ENCODE peak calls at places on chromosomes 16 and 17, in four cellular contexts. One of them, this sample, is unnamed.
A peak's percentile ranks its signal among the peaks of the same experiment; 100 is the strongest.

GRCh38 chr16:57091990-57092785 is at the start of gene CPNE2:
- DNase-seq in IMR-90: peak; percentile 34
- DNase-seq in hepatocyte: peak; percentile 83
- DNase-seq in K562: peak; percentile 84
- DNase-seq in this sample: peak; percentile 29

GRCh38 chr17:77654861-77655260 is 303.6 kb upstream of the TNRC6C start:
- DNase-seq in IMR-90: no peak
- DNase-seq in hepatocyte: no peak
- DNase-seq in K562: no peak
- DNase-seq in this sample: no peak

GRCh38 chr17:38967290-38967738 is at the start of gene FBXO47:
- DNase-seq in IMR-90: peak; percentile 38
- DNase-seq in hepatocyte: peak; percentile 93
- DNase-seq in K562: peak; percentile 14
- DNase-seq in this sample: no peak

GRCh38 chr17:72599891-72600290 is 479.1 kb downstream of the SOX9 start:
- DNase-seq in IMR-90: no peak
- DNase-seq in hepatocyte: no peak
- DNase-seq in K562: no peak
- DNase-seq in this sample: no peak

GRCh38 chr17:82804442-82805191 is 35.2 kb downstream of the ZNF750 start:
- DNase-seq in IMR-90: peak; percentile 41
- DNase-seq in hepatocyte: no peak
- DNase-seq in K562: no peak
- DNase-seq in this sample: no peak

GRCh38 chr17:61139219-61139618 is 260.4 kb upstream of the TBX2 start:
- DNase-seq in IMR-90: peak; percentile 88
- DNase-seq in hepatocyte: no peak
- DNase-seq in K562: no peak
- DNase-seq in this sample: peak; percentile 44

GRCh38 chr16:3691778-3692177 is 25.5 kb downstream of the TRAP1 start:
- DNase-seq in IMR-90: no peak
- DNase-seq in hepatocyte: no peak
- DNase-seq in K562: no peak
- DNase-seq in this sample: no peak

GRCh38 chr16:23514381-23515152 is 4.3 kb upstream of the GGA2 start:
- DNase-seq in IMR-90: no peak
- DNase-seq in hepatocyte: no peak
- DNase-seq in K562: no peak
- DNase-seq in this sample: no peak

GRCh38 chr16:81779540-81780320 is 639 bp downstream of the PLCG2 start:
- DNase-seq in IMR-90: no peak
- DNase-seq in hepatocyte: peak; percentile 45
- DNase-seq in K562: no peak
- DNase-seq in this sample: no peak

GRCh38 chr16:23466162-23466885 is 13.3 kb upstream of the COG7 start:
- DNase-seq in IMR-90: peak; percentile 96
- DNase-seq in hepatocyte: no peak
- DNase-seq in K562: no peak
- DNase-seq in this sample: peak; percentile 92

GRCh38 chr17:49843774-49844350 is 4.0 kb downstream of the TAC4 start:
- DNase-seq in IMR-90: no peak
- DNase-seq in hepatocyte: no peak
- DNase-seq in K562: peak; percentile 72
- DNase-seq in this sample: peak; percentile 56

GRCh38 chr17:892958-893357 is 86.6 kb downstream of the NXN start:
- DNase-seq in IMR-90: no peak
- DNase-seq in hepatocyte: no peak
- DNase-seq in K562: no peak
- DNase-seq in this sample: no peak
- H3K27ac ChIP-seq in IMR-90: no peak overlapping the region
- H3K27ac ChIP-seq in hepatocyte: no peak overlapping the region
- H3K27ac ChIP-seq in K562: no peak overlapping the region
- H3K27ac ChIP-seq in this sample: no peak overlapping the region

DNA sequence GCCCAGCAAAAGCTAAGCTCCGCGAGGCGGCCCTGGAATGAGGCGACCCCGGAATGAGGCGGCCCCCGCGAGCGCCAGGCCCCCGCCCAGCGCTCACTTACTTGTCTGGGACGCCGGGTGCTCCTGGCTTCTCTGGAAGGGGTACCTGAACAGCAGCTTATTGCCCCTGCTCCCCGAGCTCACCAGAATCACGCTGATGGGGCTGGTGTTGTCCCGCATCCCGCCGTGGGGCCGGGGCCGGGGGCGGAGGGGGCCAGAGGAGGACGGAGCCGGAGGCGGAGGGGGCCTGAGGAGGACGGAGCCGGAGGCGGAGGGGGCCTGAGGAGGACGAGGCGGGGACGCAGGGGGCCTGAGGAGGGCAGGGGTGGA is 440 bp downstream of the NPRL3 start:
- DNase-seq in IMR-90: no peak
- DNase-seq in hepatocyte: peak; percentile 32
- DNase-seq in K562: peak; percentile 59
- DNase-seq in this sample: no peak
- H2AFZ ChIP-seq in IMR-90: peak overlapping the region; percentile 94
- H2AFZ ChIP-seq in hepatocyte: peak overlapping the region; percentile 96
- H2AFZ ChIP-seq in K562: peak overlapping the region; percentile 47
- H2AFZ ChIP-seq in this sample: peak overlapping the region; percentile 42

GRCh38 chr16:68475071-68475470 is 26.8 kb upstream of the SMPD3 start:
- DNase-seq in IMR-90: no peak
- DNase-seq in hepatocyte: no peak
- DNase-seq in K562: no peak
- DNase-seq in this sample: peak; percentile 67
- H3K4me2 ChIP-seq in IMR-90: no peak overlapping the region
- H3K4me2 ChIP-seq in hepatocyte: no peak overlapping the region
- H3K4me2 ChIP-seq in K562: no peak overlapping the region
- H3K4me2 ChIP-seq in this sample: peak overlapping the region; percentile 22

DNA sequence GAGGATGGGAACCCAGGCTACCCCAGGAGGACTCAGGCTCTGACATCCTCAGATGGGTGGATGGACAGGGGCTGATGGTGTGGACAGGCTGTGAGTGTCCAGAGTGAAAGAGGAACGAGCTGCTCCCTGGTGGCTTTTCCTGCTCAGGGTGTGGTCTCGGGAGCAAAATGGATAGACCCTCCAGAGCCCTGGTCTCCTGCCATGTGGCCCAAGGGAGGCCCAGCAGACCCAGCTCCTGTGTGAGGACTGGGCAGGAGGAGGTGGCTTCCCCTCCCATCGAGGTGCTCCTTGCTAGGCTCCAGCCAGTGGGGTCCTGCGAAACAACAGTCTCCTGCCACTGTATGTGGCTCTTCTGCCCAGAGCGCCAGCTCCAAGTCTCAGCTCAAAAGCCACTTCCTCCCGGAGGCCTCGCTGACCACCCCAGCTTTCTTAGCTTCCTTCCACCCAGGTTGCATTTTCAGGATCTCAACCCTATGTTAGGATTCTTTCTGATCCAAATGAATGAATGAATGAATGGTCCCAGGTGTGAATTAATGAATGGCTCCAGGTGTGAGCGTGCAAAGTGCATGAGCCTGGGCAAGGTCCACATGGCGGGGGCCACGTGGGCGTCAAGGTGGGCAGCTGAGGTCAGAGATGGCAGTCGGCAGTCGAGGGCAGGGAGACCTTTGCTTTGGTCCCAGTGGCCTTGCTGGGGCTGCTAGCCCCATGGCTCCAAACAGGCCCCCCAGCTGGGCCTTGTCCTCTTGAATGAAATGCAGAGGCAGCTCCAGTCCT is 120.3 kb upstream of the CIBAR2 start:
- DNase-seq in IMR-90: no peak
- DNase-seq in hepatocyte: no peak
- DNase-seq in K562: no peak
- DNase-seq in this sample: no peak
- H3K27ac ChIP-seq in IMR-90: peak overlapping the region; percentile 31
- H3K27ac ChIP-seq in hepatocyte: peak overlapping the region; percentile 55
- H3K27ac ChIP-seq in K562: no peak overlapping the region
- H3K27ac ChIP-seq in this sample: no peak overlapping the region

DNA sequence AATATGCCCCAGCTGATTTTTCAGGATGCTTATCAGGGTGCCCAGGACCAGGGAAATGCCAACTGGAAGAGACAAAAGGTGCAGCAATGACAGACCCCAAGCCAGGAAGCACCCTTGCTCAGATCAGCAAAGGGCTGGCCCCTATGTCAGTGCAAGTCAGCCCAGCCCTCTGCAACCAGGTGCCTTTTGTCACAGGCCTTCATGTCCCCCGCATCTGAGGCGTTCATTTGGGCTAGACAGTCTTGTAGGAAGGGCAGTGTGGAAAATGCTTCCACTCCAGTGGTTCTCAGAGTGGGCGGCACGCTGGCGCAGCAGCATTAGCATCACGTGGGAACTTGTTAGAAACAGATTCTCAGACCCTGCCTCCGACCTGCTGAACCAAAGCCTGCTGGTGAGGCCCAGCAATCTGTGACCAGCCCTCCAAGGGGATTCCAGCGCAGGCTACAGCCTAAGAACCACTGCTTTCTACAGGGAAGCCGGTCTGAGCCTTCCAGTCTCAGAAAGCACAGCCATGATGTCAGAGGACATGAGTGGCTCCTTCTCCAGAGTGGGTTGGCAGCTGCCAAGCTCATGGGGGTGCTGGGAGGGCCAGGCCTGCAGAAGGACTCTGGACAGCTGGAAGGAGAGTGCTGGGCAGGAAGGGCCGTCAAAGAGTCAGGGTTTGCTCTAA is 13.1 kb downstream of the SLC47A2 start:
- DNase-seq in IMR-90: no peak
- DNase-seq in hepatocyte: no peak
- DNase-seq in K562: no peak
- DNase-seq in this sample: no peak
- H2AFZ ChIP-seq in IMR-90: no peak overlapping the region
- H2AFZ ChIP-seq in hepatocyte: no peak overlapping the region
- H2AFZ ChIP-seq in K562: no peak overlapping the region
- H2AFZ ChIP-seq in this sample: no peak overlapping the region

GRCh38 chr17:60090412-60090811 is 11.7 kb upstream of the HEATR6 start:
- DNase-seq in IMR-90: no peak
- DNase-seq in hepatocyte: no peak
- DNase-seq in K562: no peak
- DNase-seq in this sample: no peak
- H3K4me2 ChIP-seq in IMR-90: no peak overlapping the region
- H3K4me2 ChIP-seq in hepatocyte: no peak overlapping the region
- H3K4me2 ChIP-seq in K562: no peak overlapping the region
- H3K4me2 ChIP-seq in this sample: no peak overlapping the region

DNA sequence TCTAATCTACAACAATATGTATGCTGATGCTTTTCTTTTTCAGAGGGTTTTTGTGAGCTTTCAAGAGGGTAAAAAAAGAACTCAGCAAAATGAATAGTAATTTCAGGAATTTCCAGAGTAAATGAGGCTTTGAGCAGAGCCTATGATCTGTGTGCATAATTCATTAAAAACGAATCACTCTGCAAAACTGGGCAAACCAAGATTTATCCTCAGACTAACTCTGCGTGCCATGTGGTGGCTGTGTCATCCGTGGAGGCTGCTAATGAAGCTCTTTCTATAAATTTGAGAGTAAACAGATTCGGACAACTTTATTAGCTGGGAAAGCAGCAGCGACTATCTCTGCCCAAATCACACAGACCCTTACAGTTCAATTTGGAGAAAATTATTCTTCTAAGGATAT is 83.8 kb downstream of the FOXL1 start:
- DNase-seq in IMR-90: peak; percentile 26
- DNase-seq in hepatocyte: no peak
- DNase-seq in K562: no peak
- DNase-seq in this sample: no peak
- H3K27ac ChIP-seq in IMR-90: no peak overlapping the region
- H3K27ac ChIP-seq in hepatocyte: no peak overlapping the region
- H3K27ac ChIP-seq in K562: no peak overlapping the region
- H3K27ac ChIP-seq in this sample: peak overlapping the region; percentile 99

This sample was measured in PC-3.